ENCODE peak calls at places on chromosomes 6 and 20, in nine cellular contexts. U is AG10803, W is epithelial cell of esophagus, Z is transverse colon, D is adrenal gland, O is ascending aorta, E is SK-N-SH, X is thoracic aorta, H is AG04450. M is an unnamed sample.
A peak's percentile ranks its signal among the peaks of the same experiment; 100 is the strongest.

GRCh38 chr6:155287762-155288161 is 23.9 kb downstream of the CLDN20 start:
- DNase-seq in U (no peak), W (no peak), Z (no peak), D (no peak), O (no peak), E (peak; percentile 47), X (no peak), H (no peak), M (no peak)

GRCh38 chr6:28791002-28791383 is 132.8 kb downstream of the TRIM27 start:
- DNase-seq in U (no peak), W (no peak), Z (no peak), D (no peak), O (no peak), E (no peak), X (no peak), H (no peak), M (no peak)

GRCh38 chr20:34530342-34530741 is 14.1 kb downstream of the DYNLRB1 start:
- DNase-seq in U (no peak), W (no peak), Z (no peak), D (no peak), O (no peak), E (no peak), X (no peak), H (no peak), M (no peak)

GRCh38 chr6:6277418-6277817 is 43.0 kb downstream of the F13A1 start:
- DNase-seq in U (peak; percentile 92), W (peak; percentile 73), Z (no peak), D (no peak), O (no peak), E (no peak), X (no peak), H (no peak), M (peak; percentile 1)

GRCh38 chr6:100595456-100595855 is 130.7 kb upstream of the SIM1 start:
- DNase-seq in U (no peak), W (no peak), Z (no peak), D (no peak), O (no peak), E (no peak), X (no peak), H (no peak), M (no peak)

GRCh38 chr20:46761566-46761965 is 52.1 kb downstream of the SLC2A10 start:
- DNase-seq in U (no peak), W (no peak), Z (no peak), D (no peak), O (no peak), E (no peak), X (no peak), H (no peak), M (no peak)

GRCh38 chr6:163289445-163289844 is 125.1 kb upstream of the QKI start:
- DNase-seq in U (no peak), W (no peak), Z (no peak), D (no peak), O (no peak), E (no peak), X (no peak), H (no peak), M (no peak)

GRCh38 chr6:134240664-134241431 is 77.1 kb downstream of the SGK1 start:
- DNase-seq in U (no peak), W (peak; percentile 94), Z (peak; percentile 53), D (peak; percentile 71), O (peak; percentile 31), E (no peak), X (peak; percentile 28), H (no peak), M (no peak)

GRCh38 chr20:40773376-40773775 is 84.3 kb upstream of the MAFB start:
- DNase-seq in U (no peak), W (no peak), Z (no peak), D (no peak), O (no peak), E (no peak), X (no peak), H (no peak), M (no peak)

GRCh38 chr6:11727356-11727755 is 51.2 kb downstream of the ADTRP start:
- DNase-seq in U (no peak), W (no peak), Z (no peak), D (no peak), O (no peak), E (no peak), X (no peak), H (no peak), M (no peak)

GRCh38 chr6:153976921-153977693 is 61.9 kb upstream of the OPRM1 start:
- DNase-seq in U (peak; percentile 67), W (peak; percentile 48), Z (no peak), D (no peak), O (no peak), E (peak; percentile 84), X (no peak), H (no peak), M (no peak)

GRCh38 chr20:47276856-47277541 is 79.5 kb downstream of the ZMYND8 start:
- DNase-seq in U (peak; percentile 68), W (no peak), Z (no peak), D (peak; percentile 71), O (no peak), E (no peak), X (no peak), H (no peak), M (no peak)

GRCh38 chr20:38321959-38322598 is 18.1 kb downstream of the BPI start:
- DNase-seq in U (peak; percentile 70), W (peak; percentile 70), Z (no peak), D (peak; percentile 57), O (no peak), E (peak; percentile 73), X (no peak), H (peak; percentile 45), M (peak; percentile 35)

GRCh38 chr6:40727272-40727671 is 140.1 kb upstream of the LRFN2 start:
- DNase-seq in U (no peak), W (no peak), Z (no peak), D (no peak), O (no peak), E (peak; percentile 41), X (no peak), H (no peak), M (no peak)

GRCh38 chr6:14754636-14755513 is 491.0 kb upstream of the JARID2 start:
- DNase-seq in U (no peak), W (no peak), Z (no peak), D (no peak), O (no peak), E (no peak), X (no peak), H (no peak), M (no peak)

DNA sequence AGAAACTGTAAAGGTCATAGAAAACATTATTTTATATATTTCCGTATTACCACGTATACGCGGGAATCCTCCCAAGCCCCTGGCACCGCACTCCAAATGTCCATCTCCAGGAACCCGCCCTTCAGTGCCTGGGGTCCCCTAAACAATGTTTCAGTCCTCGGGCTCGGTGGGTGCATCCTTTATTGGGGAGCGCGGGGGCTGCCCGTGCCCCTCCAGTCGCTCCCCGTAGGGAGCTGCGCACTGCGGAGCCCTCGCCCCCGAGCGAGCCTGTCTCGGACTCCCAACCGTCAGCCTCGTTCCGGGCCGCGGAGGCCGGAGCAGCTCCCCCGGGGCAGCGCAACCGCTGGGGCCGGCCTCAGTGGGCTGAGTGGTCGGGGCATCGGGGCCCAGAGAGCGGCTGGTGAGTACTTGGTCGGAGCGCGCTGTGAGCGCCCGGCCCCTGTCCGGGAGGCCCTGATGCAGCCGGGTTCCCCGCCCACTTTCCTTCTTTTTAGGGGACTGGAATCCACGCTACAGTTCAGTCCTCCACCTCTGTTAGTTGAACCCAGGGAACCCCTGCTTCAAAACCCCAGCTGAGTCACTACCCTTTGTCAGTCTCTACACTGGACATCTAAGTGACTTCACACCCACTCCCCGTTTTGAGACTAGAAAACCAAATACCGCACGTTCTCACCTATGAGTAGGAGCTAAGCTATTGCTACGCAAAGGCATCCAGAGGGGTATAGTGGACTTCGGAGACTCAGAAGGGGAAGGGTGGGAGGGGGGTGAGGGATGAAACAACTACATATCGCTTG is at the start of gene DNAH8:
- DNase-seq in U (no peak), W (no peak), Z (no peak), D (no peak), O (no peak), E (peak; percentile 47), X (no peak), H (no peak), M (no peak)
- H3K4me3 ChIP-seq in U (peak within 1 kb of the TSS; percentile 22), W (peak within 1 kb of the TSS; percentile 21), Z (peak within 1 kb of the TSS; percentile 22), D (peak within 1 kb of the TSS; percentile 38), O (peak within 1 kb of the TSS; percentile 47), E (no peak within 1 kb of the TSS), X (peak within 1 kb of the TSS; percentile 67), H (peak within 1 kb of the TSS; percentile 39), M (peak within 1 kb of the TSS; percentile 14)

GRCh38 chr6:111530777-111531176 is 47.8 kb upstream of the REV3L start:
- DNase-seq in U (no peak), W (no peak), Z (no peak), D (no peak), O (no peak), E (no peak), X (no peak), H (no peak), M (no peak)
- TF ChIP-seq CTCF in U (no peak), W (no peak), Z (no peak), D (no peak), O (no peak), E (no peak), X (no peak), H (no peak), M (no peak)

DNA sequence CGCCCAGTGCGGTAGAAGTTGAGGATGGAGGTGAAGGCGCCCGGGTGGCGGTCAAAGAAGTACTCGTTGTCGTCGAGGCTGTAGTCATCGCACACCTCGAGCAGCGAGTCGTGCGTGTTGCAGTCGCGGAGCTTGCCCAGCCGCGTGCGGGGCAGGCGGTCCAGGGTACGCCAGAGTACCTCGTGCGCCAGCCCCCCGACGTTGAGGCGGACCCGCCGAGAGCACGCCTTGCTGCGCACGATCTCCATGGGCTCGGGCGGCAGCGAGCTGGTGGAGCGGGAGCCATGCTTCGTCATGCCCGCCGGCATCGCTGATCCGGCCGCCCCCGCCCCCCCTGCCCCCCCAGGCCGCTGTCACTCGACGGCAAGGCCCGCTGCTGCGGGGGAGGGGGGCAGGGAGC is 295 bp downstream of the KCNB1 start:
- DNase-seq in U (no peak), W (no peak), Z (no peak), D (no peak), O (no peak), E (no peak), X (no peak), H (no peak), M (no peak)
- H3K4me3 ChIP-seq in U (no peak overlapping the region), W (no peak overlapping the region), Z (no peak overlapping the region), D (no peak overlapping the region), O (no peak overlapping the region), E (no peak overlapping the region), X (peak overlapping the region; percentile 68), H (no peak overlapping the region), M (no peak overlapping the region)

GRCh38 chr20:32429745-32430360 is 71.7 kb downstream of the ASXL1 start:
- DNase-seq in U (no peak), W (no peak), Z (no peak), D (no peak), O (no peak), E (peak; percentile 7), X (no peak), H (no peak), M (no peak)

GRCh38 chr20:32433311-32434021 is 75.3 kb downstream of the ASXL1 start:
- DNase-seq in U (no peak), W (no peak), Z (no peak), D (peak; percentile 54), O (no peak), E (peak; percentile 21), X (no peak), H (no peak), M (no peak)

GRCh38 chr20:32432277-32432676 is 74.1 kb downstream of the ASXL1 start:
- DNase-seq in U (no peak), W (no peak), Z (no peak), D (no peak), O (no peak), E (peak; percentile 5), X (no peak), H (no peak), M (no peak)

GRCh38 chr20:32429343-32429742 is 71.2 kb downstream of the ASXL1 start:
- DNase-seq in U (no peak), W (no peak), Z (no peak), D (no peak), O (no peak), E (no peak), X (no peak), H (no peak), M (no peak)

GRCh38 chr20:32431457-32431856 is 73.3 kb downstream of the ASXL1 start:
- DNase-seq in U (no peak), W (no peak), Z (no peak), D (no peak), O (no peak), E (no peak), X (no peak), H (no peak), M (no peak)
- TF ChIP-seq CTCF in U (no peak), W (no peak), Z (no peak), D (no peak), O (no peak), E (no peak), X (no peak), H (no peak), M (no peak)